ENCODE peak calls at places on chromosomes 3 and 15, in seven cellular contexts. One of them, this sample, is unnamed. For H3K4me1 and H3K36me3, the result is how much of the 10 kb centered on the place peaks cover.

GRCh38 chr3:9914559-9915251 is 2.2 kb upstream of the IL17RC start:
- DNase-seq in suprapubic skin: no peak
- DNase-seq in adrenal gland: no peak
- DNase-seq in CD4-positive, CD25-positive, alpha-beta regulatory T cell: no peak
- DNase-seq in SJSA1: no peak
- DNase-seq in CD8-positive, alpha-beta memory T cell: no peak
- DNase-seq in neural progenitor cell: no peak
- DNase-seq in this sample: no peak

GRCh38 chr3:27716309-27716708 is 5.8 kb downstream of the EOMES start:
- DNase-seq in suprapubic skin: no peak
- DNase-seq in adrenal gland: no peak
- DNase-seq in CD4-positive, CD25-positive, alpha-beta regulatory T cell: no peak
- DNase-seq in SJSA1: no peak
- DNase-seq in CD8-positive, alpha-beta memory T cell: no peak
- DNase-seq in neural progenitor cell: no peak
- DNase-seq in this sample: no peak

GRCh38 chr15:85100186-85100937 is 118.7 kb downstream of the PDE8A start:
- DNase-seq in suprapubic skin: no peak
- DNase-seq in adrenal gland: no peak
- DNase-seq in CD4-positive, CD25-positive, alpha-beta regulatory T cell: no peak
- DNase-seq in SJSA1: no peak
- DNase-seq in CD8-positive, alpha-beta memory T cell: peak
- DNase-seq in neural progenitor cell: no peak
- DNase-seq in this sample: no peak

GRCh38 chr3:153350420-153350819 is 188.4 kb downstream of the RAP2B start:
- DNase-seq in suprapubic skin: no peak
- DNase-seq in adrenal gland: no peak
- DNase-seq in CD4-positive, CD25-positive, alpha-beta regulatory T cell: no peak
- DNase-seq in SJSA1: no peak
- DNase-seq in CD8-positive, alpha-beta memory T cell: no peak
- DNase-seq in neural progenitor cell: no peak
- DNase-seq in this sample: no peak

GRCh38 chr3:145959457-145960088 is 201.4 kb downstream of the PLOD2 start:
- DNase-seq in suprapubic skin: no peak
- DNase-seq in adrenal gland: no peak
- DNase-seq in CD4-positive, CD25-positive, alpha-beta regulatory T cell: no peak
- DNase-seq in SJSA1: no peak
- DNase-seq in CD8-positive, alpha-beta memory T cell: no peak
- DNase-seq in neural progenitor cell: no peak
- DNase-seq in this sample: no peak

GRCh38 chr3:177589921-177590336 is 392.6 kb upstream of the TBL1XR1 start:
- DNase-seq in suprapubic skin: no peak
- DNase-seq in adrenal gland: peak
- DNase-seq in CD4-positive, CD25-positive, alpha-beta regulatory T cell: no peak
- DNase-seq in SJSA1: peak
- DNase-seq in CD8-positive, alpha-beta memory T cell: no peak
- DNase-seq in neural progenitor cell: peak
- DNase-seq in this sample: no peak

GRCh38 chr15:66224946-66225345 is 28.6 kb downstream of the MEGF11 start:
- DNase-seq in suprapubic skin: no peak
- DNase-seq in adrenal gland: no peak
- DNase-seq in CD4-positive, CD25-positive, alpha-beta regulatory T cell: no peak
- DNase-seq in SJSA1: no peak
- DNase-seq in CD8-positive, alpha-beta memory T cell: no peak
- DNase-seq in neural progenitor cell: no peak
- DNase-seq in this sample: no peak

GRCh38 chr15:55739641-55740040 is 3.3 kb downstream of the PRTG start:
- DNase-seq in suprapubic skin: no peak
- DNase-seq in adrenal gland: no peak
- DNase-seq in CD4-positive, CD25-positive, alpha-beta regulatory T cell: no peak
- DNase-seq in SJSA1: no peak
- DNase-seq in CD8-positive, alpha-beta memory T cell: no peak
- DNase-seq in neural progenitor cell: peak
- DNase-seq in this sample: no peak

GRCh38 chr3:130748981-130749380 is 2.4 kb upstream of the PIK3R4 start:
- DNase-seq in suprapubic skin: no peak
- DNase-seq in adrenal gland: no peak
- DNase-seq in CD4-positive, CD25-positive, alpha-beta regulatory T cell: no peak
- DNase-seq in SJSA1: no peak
- DNase-seq in CD8-positive, alpha-beta memory T cell: no peak
- DNase-seq in neural progenitor cell: no peak
- DNase-seq in this sample: no peak

GRCh38 chr15:83310521-83311456 is 26.3 kb upstream of the BNC1 start:
- DNase-seq in suprapubic skin: no peak
- DNase-seq in adrenal gland: no peak
- DNase-seq in CD4-positive, CD25-positive, alpha-beta regulatory T cell: no peak
- DNase-seq in SJSA1: no peak
- DNase-seq in CD8-positive, alpha-beta memory T cell: no peak
- DNase-seq in neural progenitor cell: no peak
- DNase-seq in this sample: no peak

GRCh38 chr15:28963711-28964081 is 77.9 kb downstream of the APBA2 start:
- DNase-seq in suprapubic skin: no peak
- DNase-seq in adrenal gland: no peak
- DNase-seq in CD4-positive, CD25-positive, alpha-beta regulatory T cell: no peak
- DNase-seq in SJSA1: no peak
- DNase-seq in CD8-positive, alpha-beta memory T cell: no peak
- DNase-seq in neural progenitor cell: no peak
- DNase-seq in this sample: no peak

GRCh38 chr3:53166781-53167291 is 5.8 kb downstream of the PRKCD start:
- DNase-seq in suprapubic skin: no peak
- DNase-seq in adrenal gland: peak
- DNase-seq in CD4-positive, CD25-positive, alpha-beta regulatory T cell: no peak
- DNase-seq in SJSA1: peak
- DNase-seq in CD8-positive, alpha-beta memory T cell: no peak
- DNase-seq in neural progenitor cell: no peak
- DNase-seq in this sample: no peak

GRCh38 chr3:34009480-34009844 is 211.0 kb downstream of the PDCD6IP start:
- DNase-seq in suprapubic skin: no peak
- DNase-seq in adrenal gland: no peak
- DNase-seq in CD4-positive, CD25-positive, alpha-beta regulatory T cell: no peak
- DNase-seq in SJSA1: no peak
- DNase-seq in CD8-positive, alpha-beta memory T cell: no peak
- DNase-seq in neural progenitor cell: peak
- DNase-seq in this sample: no peak

GRCh38 chr15:49215768-49216739 is 46.0 kb downstream of the GALK2 start:
- DNase-seq in suprapubic skin: no peak
- DNase-seq in adrenal gland: peak
- DNase-seq in CD4-positive, CD25-positive, alpha-beta regulatory T cell: no peak
- DNase-seq in SJSA1: no peak
- DNase-seq in CD8-positive, alpha-beta memory T cell: no peak
- DNase-seq in neural progenitor cell: peak
- DNase-seq in this sample: no peak

GRCh38 chr3:188389711-188390346 is 235.9 kb downstream of the LPP start:
- DNase-seq in suprapubic skin: no peak
- DNase-seq in adrenal gland: peak
- DNase-seq in CD4-positive, CD25-positive, alpha-beta regulatory T cell: no peak
- DNase-seq in SJSA1: no peak
- DNase-seq in CD8-positive, alpha-beta memory T cell: peak
- DNase-seq in neural progenitor cell: no peak
- DNase-seq in this sample: peak

GRCh38 chr3:142445816-142446254 is 2.0 kb downstream of the XRN1 start:
- DNase-seq in suprapubic skin: no peak
- DNase-seq in adrenal gland: no peak
- DNase-seq in CD4-positive, CD25-positive, alpha-beta regulatory T cell: no peak
- DNase-seq in SJSA1: no peak
- DNase-seq in CD8-positive, alpha-beta memory T cell: no peak
- DNase-seq in neural progenitor cell: no peak
- DNase-seq in this sample: no peak

GRCh38 chr3:20222274-20222673 is 36.3 kb upstream of the SGO1 start:
- DNase-seq in suprapubic skin: no peak
- DNase-seq in adrenal gland: no peak
- DNase-seq in CD4-positive, CD25-positive, alpha-beta regulatory T cell: no peak
- DNase-seq in SJSA1: no peak
- DNase-seq in CD8-positive, alpha-beta memory T cell: no peak
- DNase-seq in neural progenitor cell: peak
- DNase-seq in this sample: no peak

GRCh38 chr3:23739536-23739935 is 66.2 kb upstream of the UBE2E1 start:
- DNase-seq in suprapubic skin: no peak
- DNase-seq in adrenal gland: no peak
- DNase-seq in CD4-positive, CD25-positive, alpha-beta regulatory T cell: no peak
- DNase-seq in SJSA1: no peak
- DNase-seq in CD8-positive, alpha-beta memory T cell: no peak
- DNase-seq in neural progenitor cell: no peak
- DNase-seq in this sample: no peak

GRCh38 chr3:40737343-40737742 is 212.6 kb downstream of the ZNF621 start:
- DNase-seq in suprapubic skin: no peak
- DNase-seq in adrenal gland: no peak
- DNase-seq in CD4-positive, CD25-positive, alpha-beta regulatory T cell: no peak
- DNase-seq in SJSA1: no peak
- DNase-seq in CD8-positive, alpha-beta memory T cell: no peak
- DNase-seq in neural progenitor cell: no peak
- DNase-seq in this sample: no peak

GRCh38 chr3:188834349-188834748 is 337.4 kb upstream of the TPRG1 start:
- DNase-seq in suprapubic skin: no peak
- DNase-seq in adrenal gland: no peak
- DNase-seq in CD4-positive, CD25-positive, alpha-beta regulatory T cell: no peak
- DNase-seq in SJSA1: no peak
- DNase-seq in CD8-positive, alpha-beta memory T cell: no peak
- DNase-seq in neural progenitor cell: no peak
- DNase-seq in this sample: peak

GRCh38 chr3:58202917-58203360 is 7.8 kb downstream of the DNASE1L3 start:
- DNase-seq in suprapubic skin: no peak
- DNase-seq in adrenal gland: no peak
- DNase-seq in CD4-positive, CD25-positive, alpha-beta regulatory T cell: no peak
- DNase-seq in SJSA1: no peak
- DNase-seq in CD8-positive, alpha-beta memory T cell: peak
- DNase-seq in neural progenitor cell: no peak
- DNase-seq in this sample: no peak

GRCh38 chr3:140931801-140932200 is 9.8 kb upstream of the SLC25A36 start:
- DNase-seq in suprapubic skin: no peak
- DNase-seq in adrenal gland: no peak
- DNase-seq in CD4-positive, CD25-positive, alpha-beta regulatory T cell: no peak
- DNase-seq in SJSA1: no peak
- DNase-seq in CD8-positive, alpha-beta memory T cell: no peak
- DNase-seq in neural progenitor cell: no peak
- DNase-seq in this sample: no peak

GRCh38 chr3:18216996-18217395 is 208.1 kb downstream of the SATB1 start:
- DNase-seq in suprapubic skin: no peak
- DNase-seq in adrenal gland: no peak
- DNase-seq in CD4-positive, CD25-positive, alpha-beta regulatory T cell: no peak
- DNase-seq in SJSA1: no peak
- DNase-seq in CD8-positive, alpha-beta memory T cell: no peak
- DNase-seq in neural progenitor cell: no peak
- DNase-seq in this sample: no peak

GRCh38 chr3:908839-909238 is 184.0 kb upstream of the CNTN6 start:
- DNase-seq in suprapubic skin: no peak
- DNase-seq in adrenal gland: no peak
- DNase-seq in CD4-positive, CD25-positive, alpha-beta regulatory T cell: no peak
- DNase-seq in SJSA1: no peak
- DNase-seq in CD8-positive, alpha-beta memory T cell: no peak
- DNase-seq in neural progenitor cell: peak
- DNase-seq in this sample: no peak

GRCh38 chr15:48493084-48493762 is 152.3 kb downstream of the FBN1 start:
- DNase-seq in suprapubic skin: no peak
- DNase-seq in adrenal gland: no peak
- DNase-seq in CD4-positive, CD25-positive, alpha-beta regulatory T cell: no peak
- DNase-seq in SJSA1: peak
- DNase-seq in CD8-positive, alpha-beta memory T cell: no peak
- DNase-seq in neural progenitor cell: no peak
- DNase-seq in this sample: no peak

GRCh38 chr3:186929676-186930075 is 650 bp upstream of the ST6GAL1 start:
- DNase-seq in suprapubic skin: no peak
- DNase-seq in adrenal gland: no peak
- DNase-seq in CD4-positive, CD25-positive, alpha-beta regulatory T cell: no peak
- DNase-seq in SJSA1: no peak
- DNase-seq in CD8-positive, alpha-beta memory T cell: no peak
- DNase-seq in neural progenitor cell: peak
- DNase-seq in this sample: no peak
- H3K4me3 ChIP-seq in suprapubic skin: peak
- H3K4me3 ChIP-seq in adrenal gland: no peak
- H3K4me3 ChIP-seq in CD4-positive, CD25-positive, alpha-beta regulatory T cell: peak
- H3K4me3 ChIP-seq in SJSA1: no peak
- H3K4me3 ChIP-seq in CD8-positive, alpha-beta memory T cell: peak
- H3K4me3 ChIP-seq in neural progenitor cell: peak
- H3K4me3 ChIP-seq in this sample: peak

GRCh38 chr15:41923424-41923999 is 29.7 kb upstream of the SPTBN5 start:
- DNase-seq in suprapubic skin: no peak
- DNase-seq in adrenal gland: no peak
- DNase-seq in CD4-positive, CD25-positive, alpha-beta regulatory T cell: no peak
- DNase-seq in SJSA1: no peak
- DNase-seq in CD8-positive, alpha-beta memory T cell: no peak
- DNase-seq in neural progenitor cell: no peak
- DNase-seq in this sample: no peak

GRCh38 chr15:41922353-41922752 is 28.5 kb upstream of the SPTBN5 start:
- DNase-seq in suprapubic skin: no peak
- DNase-seq in adrenal gland: no peak
- DNase-seq in CD4-positive, CD25-positive, alpha-beta regulatory T cell: no peak
- DNase-seq in SJSA1: no peak
- DNase-seq in CD8-positive, alpha-beta memory T cell: no peak
- DNase-seq in neural progenitor cell: no peak
- DNase-seq in this sample: no peak

GRCh38 chr15:41919201-41919820 is 25.5 kb upstream of the SPTBN5 start:
- DNase-seq in suprapubic skin: no peak
- DNase-seq in adrenal gland: no peak
- DNase-seq in CD4-positive, CD25-positive, alpha-beta regulatory T cell: no peak
- DNase-seq in SJSA1: no peak
- DNase-seq in CD8-positive, alpha-beta memory T cell: no peak
- DNase-seq in neural progenitor cell: no peak
- DNase-seq in this sample: no peak

GRCh38 chr15:41919954-41920538 is 26.2 kb upstream of the SPTBN5 start:
- DNase-seq in suprapubic skin: no peak
- DNase-seq in adrenal gland: no peak
- DNase-seq in CD4-positive, CD25-positive, alpha-beta regulatory T cell: no peak
- DNase-seq in SJSA1: no peak
- DNase-seq in CD8-positive, alpha-beta memory T cell: no peak
- DNase-seq in neural progenitor cell: no peak
- DNase-seq in this sample: no peak

DNA sequence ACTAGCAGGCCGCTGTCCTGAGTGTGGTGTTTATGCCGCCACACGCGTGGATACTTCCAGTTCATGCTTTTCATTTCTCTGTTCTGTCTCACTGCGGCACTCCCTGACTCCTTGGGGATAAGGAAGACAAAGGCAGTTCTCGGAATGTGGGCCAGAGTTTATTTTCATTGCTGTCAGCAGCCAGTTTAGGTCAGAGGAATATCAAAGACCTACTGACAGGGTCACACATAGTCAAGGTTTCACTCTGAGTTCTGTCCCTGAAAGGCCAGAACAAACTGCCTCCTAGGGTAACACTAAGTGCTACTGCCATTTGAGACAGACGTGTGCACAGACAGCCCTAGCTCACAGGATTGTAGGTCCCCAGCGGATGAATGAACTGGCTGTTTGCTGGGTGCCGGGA is 27.3 kb upstream of the SPTBN5 start:
- DNase-seq in suprapubic skin: no peak
- DNase-seq in adrenal gland: no peak
- DNase-seq in CD4-positive, CD25-positive, alpha-beta regulatory T cell: no peak
- DNase-seq in SJSA1: peak
- DNase-seq in CD8-positive, alpha-beta memory T cell: no peak
- DNase-seq in neural progenitor cell: no peak
- DNase-seq in this sample: no peak
- H3K4me1 ChIP-seq in suprapubic skin: under half
- H3K4me1 ChIP-seq in adrenal gland: under half
- H3K4me1 ChIP-seq in CD4-positive, CD25-positive, alpha-beta regulatory T cell: under half
- H3K4me1 ChIP-seq in SJSA1: half or more
- H3K4me1 ChIP-seq in CD8-positive, alpha-beta memory T cell: under half
- H3K4me1 ChIP-seq in neural progenitor cell: under half
- H3K4me1 ChIP-seq in this sample: under half

GRCh38 chr15:60346653-60347052 is 51.1 kb downstream of the ANXA2 start:
- DNase-seq in suprapubic skin: no peak
- DNase-seq in adrenal gland: no peak
- DNase-seq in CD4-positive, CD25-positive, alpha-beta regulatory T cell: no peak
- DNase-seq in SJSA1: no peak
- DNase-seq in CD8-positive, alpha-beta memory T cell: no peak
- DNase-seq in neural progenitor cell: no peak
- DNase-seq in this sample: no peak
- H3K36me3 ChIP-seq in suprapubic skin: half or more
- H3K36me3 ChIP-seq in adrenal gland: under half
- H3K36me3 ChIP-seq in CD4-positive, CD25-positive, alpha-beta regulatory T cell: half or more
- H3K36me3 ChIP-seq in SJSA1: half or more
- H3K36me3 ChIP-seq in CD8-positive, alpha-beta memory T cell: under half
- H3K36me3 ChIP-seq in neural progenitor cell: under half
- H3K36me3 ChIP-seq in this sample: under half

GRCh38 chr3:172127141-172127540 is 87.8 kb downstream of the FNDC3B start:
- DNase-seq in suprapubic skin: no peak
- DNase-seq in adrenal gland: no peak
- DNase-seq in CD4-positive, CD25-positive, alpha-beta regulatory T cell: no peak
- DNase-seq in SJSA1: no peak
- DNase-seq in CD8-positive, alpha-beta memory T cell: no peak
- DNase-seq in neural progenitor cell: no peak
- DNase-seq in this sample: no peak
- H3K4me3 ChIP-seq in suprapubic skin: no peak
- H3K4me3 ChIP-seq in adrenal gland: no peak
- H3K4me3 ChIP-seq in CD4-positive, CD25-positive, alpha-beta regulatory T cell: no peak
- H3K4me3 ChIP-seq in SJSA1: no peak
- H3K4me3 ChIP-seq in CD8-positive, alpha-beta memory T cell: no peak
- H3K4me3 ChIP-seq in neural progenitor cell: no peak
- H3K4me3 ChIP-seq in this sample: no peak

This sample was measured in CD4-positive, alpha-beta memory T cell.